ENCODE peak calls at places on chromosome 6, in four cellular contexts. R, A, J and B are unnamed samples.

GRCh38 chr6:105896821-105897095 is 189.4 kb upstream of the PRDM1 start:
- DNase-seq in R (no peak), A (no peak), J (peak; percentile 35), B (no peak)

GRCh38 chr6:42791706-42792320 is 10.0 kb downstream of the BICRAL start:
- DNase-seq in J (no peak), R (no peak), A (no peak), B (no peak)

GRCh38 chr6:142683688-142684087 is 261.3 kb downstream of the HIVEP2 start:
- DNase-seq in J (no peak), R (no peak), A (no peak), B (no peak)

GRCh38 chr6:1601616-1602355 is 7.9 kb upstream of the FOXC1 start:
- DNase-seq in A (no peak), J (no peak), R (no peak), B (no peak)

GRCh38 chr6:79984261-79984660 is 20.2 kb upstream of the TTK start:
- DNase-seq in J (no peak), R (peak; percentile 33), A (no peak), B (no peak)

GRCh38 chr6:20038805-20039204 is 173.5 kb downstream of the MBOAT1 start:
- DNase-seq in A (no peak), R (no peak), J (no peak), B (no peak)

GRCh38 chr6:38079537-38079936 is 260.0 kb downstream of the ZFAND3 start:
- DNase-seq in A (no peak), J (no peak), R (no peak), B (no peak)

GRCh38 chr6:142726616-142727015 is 218.4 kb downstream of the HIVEP2 start:
- DNase-seq in R (no peak), A (no peak), J (no peak), B (no peak)

GRCh38 chr6:83878902-83879644 is 19.6 kb downstream of the CYB5R4 start:
- DNase-seq in J (no peak), R (no peak), A (no peak), B (no peak)

GRCh38 chr6:133632206-133632605 is 256.7 kb upstream of the TCF21 start:
- DNase-seq in R (peak; percentile 74), J (no peak), A (no peak), B (no peak)

GRCh38 chr6:165573671-165574070 is 89.4 kb downstream of the PDE10A start:
- DNase-seq in R (peak; percentile 97), A (no peak), J (no peak), B (no peak)

GRCh38 chr6:72811971-72812421 is 190.1 kb downstream of the KCNQ5 start:
- DNase-seq in R (peak; percentile 34), J (no peak), A (no peak), B (no peak)

GRCh38 chr6:52420668-52421358 is 671 bp downstream of the EFHC1 start:
- DNase-seq in R (peak; percentile 42), J (no peak), A (no peak), B (peak; percentile 32)

GRCh38 chr6:7546383-7546782 is 4.9 kb downstream of the DSP start:
- DNase-seq in R (no peak), A (no peak), J (no peak), B (no peak)

GRCh38 chr6:152091851-152092341 is 284.4 kb downstream of the ESR1 start:
- DNase-seq in R (peak; percentile 78), A (no peak), J (no peak), B (no peak)

GRCh38 chr6:137709424-137710281 is 157.4 kb upstream of the TNFAIP3 start:
- DNase-seq in A (no peak), J (no peak), R (no peak), B (no peak)

GRCh38 chr6:1388927-1389790 is at the start of gene FOXF2:
- DNase-seq in J (peak; percentile 51), R (peak; percentile 25), A (no peak), B (peak; percentile 8)

GRCh38 chr6:54286141-54286540 is 22.1 kb upstream of the TINAG start:
- DNase-seq in A (no peak), R (no peak), J (no peak), B (no peak)

GRCh38 chr6:127786109-127786508 is 114.7 kb downstream of the THEMIS start:
- DNase-seq in R (peak; percentile 4), J (no peak), A (no peak), B (no peak)

GRCh38 chr6:135310291-135310690 is 129.2 kb downstream of the MYB start:
- DNase-seq in J (no peak), R (peak; percentile 26), A (no peak), B (no peak)

GRCh38 chr6:75291331-75291730 is 6.7 kb upstream of the TMEM30A start:
- DNase-seq in R (no peak), A (no peak), J (no peak), B (no peak)

GRCh38 chr6:4946521-4946920 is 57.3 kb downstream of the RPP40 start:
- DNase-seq in J (no peak), R (no peak), A (no peak), B (no peak)

GRCh38 chr6:32056254-32056653 is 18.0 kb downstream of the CYP21A2 start:
- DNase-seq in J (no peak), A (no peak), R (no peak), B (no peak)
- H3K27me3 ChIP-seq in J (peaks cover 12% of the 10 kb centered on the region), A (no peaks in the 10 kb centered on the region), R (no peaks in the 10 kb centered on the region), B (peaks cover 31% of the 10 kb centered on the region)

DNA sequence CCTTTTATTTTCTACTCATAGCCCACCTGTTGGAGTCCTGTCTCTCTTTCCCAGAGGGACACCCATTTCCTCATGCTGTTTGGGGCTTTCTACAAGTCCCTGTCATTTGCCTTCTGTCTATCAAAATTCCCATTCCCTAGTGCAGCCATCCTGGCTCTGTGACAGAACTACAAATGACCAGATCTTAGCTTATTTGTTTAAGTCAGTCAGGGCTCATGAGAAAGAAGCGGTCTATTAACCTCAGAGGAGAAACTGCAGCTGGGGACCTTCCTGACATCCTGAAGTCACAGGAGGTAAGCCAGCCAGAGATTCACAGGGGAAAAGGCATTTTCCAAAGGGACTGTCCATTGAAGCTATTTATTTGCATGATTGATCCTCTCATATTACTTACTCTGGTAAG is 1.7 kb upstream of the COL9A1 start:
- DNase-seq in J (no peak), R (no peak), A (no peak), B (no peak)
- H3K27me3 ChIP-seq in J (peaks cover 12% of the 10 kb centered on the region), R (no peaks in the 10 kb centered on the region), A (peaks cover 18% of the 10 kb centered on the region), B (no peaks in the 10 kb centered on the region)

GRCh38 chr6:35707714-35708407 is 19.1 kb upstream of the FKBP5 start:
- DNase-seq in A (no peak), R (no peak), J (no peak), B (no peak)
- H3K27me3 ChIP-seq in A (no peaks in the 10 kb centered on the region), R (no peaks in the 10 kb centered on the region), J (no peaks in the 10 kb centered on the region), B (no peaks in the 10 kb centered on the region)

GRCh38 chr6:118485601-118486550 is 62.2 kb upstream of the PLN start:
- DNase-seq in A (no peak), R (no peak), J (no peak), B (no peak)

GRCh38 chr6:118489990-118490389 is 58.1 kb upstream of the PLN start:
- DNase-seq in R (no peak), J (no peak), A (no peak), B (no peak)

DNA sequence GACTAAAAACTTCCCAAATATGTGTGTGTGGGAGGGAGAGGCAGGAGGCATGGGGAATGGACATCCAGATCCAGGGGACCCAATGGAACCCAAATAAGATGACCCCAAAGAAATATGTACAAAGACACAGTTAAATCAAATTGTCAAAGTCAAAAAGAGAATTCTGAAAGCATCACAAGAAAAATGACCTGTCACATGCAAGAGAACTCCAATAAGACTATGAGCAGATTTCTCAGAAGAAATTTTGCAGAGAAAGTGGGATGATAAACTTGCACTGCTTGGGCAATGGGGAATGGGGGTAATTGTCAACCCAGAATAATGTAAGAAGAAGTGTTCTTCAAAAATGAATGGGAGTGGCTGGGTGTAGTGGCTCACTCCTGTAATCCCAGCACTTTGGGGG is 59.5 kb upstream of the PLN start:
- DNase-seq in R (no peak), J (no peak), A (no peak), B (no peak)
- H3K27me3 ChIP-seq in R (no peaks in the 10 kb centered on the region), J (no peaks in the 10 kb centered on the region), A (no peaks in the 10 kb centered on the region), B (no peaks in the 10 kb centered on the region)

DNA sequence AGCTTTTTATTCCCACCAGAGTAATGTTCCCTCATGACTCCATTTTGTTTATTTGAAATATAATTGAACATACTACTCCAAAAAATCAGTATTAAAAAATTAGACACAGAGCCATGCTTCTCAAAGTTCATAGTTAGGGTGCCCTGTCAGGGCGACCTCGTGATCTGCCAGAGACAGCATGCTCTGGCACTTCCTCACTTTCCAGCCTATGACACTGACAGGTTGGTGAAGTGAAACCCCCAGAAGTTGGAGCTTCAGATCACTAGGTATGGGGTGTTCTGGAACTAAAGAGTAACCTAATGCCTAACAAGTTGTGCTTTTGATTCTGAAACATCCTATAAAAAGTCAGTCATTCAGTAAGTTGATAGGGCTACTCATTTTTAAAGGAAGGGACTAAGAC is 93.0 kb downstream of the TBC1D7 start:
- DNase-seq in J (no peak), R (no peak), A (no peak), B (no peak)
- H3K27me3 ChIP-seq in J (peaks cover 12% of the 10 kb centered on the region), R (no peaks in the 10 kb centered on the region), A (no peaks in the 10 kb centered on the region), B (peaks cover 11% of the 10 kb centered on the region)

GRCh38 chr6:163170294-163170883 is 244.1 kb upstream of the QKI start:
- DNase-seq in A (no peak), R (peak; percentile 19), J (peak; percentile 84), B (no peak)
- H3K27me3 ChIP-seq in A (no peaks in the 10 kb centered on the region), R (no peaks in the 10 kb centered on the region), J (peaks cover 8% of the 10 kb centered on the region), B (no peaks in the 10 kb centered on the region)

DNA sequence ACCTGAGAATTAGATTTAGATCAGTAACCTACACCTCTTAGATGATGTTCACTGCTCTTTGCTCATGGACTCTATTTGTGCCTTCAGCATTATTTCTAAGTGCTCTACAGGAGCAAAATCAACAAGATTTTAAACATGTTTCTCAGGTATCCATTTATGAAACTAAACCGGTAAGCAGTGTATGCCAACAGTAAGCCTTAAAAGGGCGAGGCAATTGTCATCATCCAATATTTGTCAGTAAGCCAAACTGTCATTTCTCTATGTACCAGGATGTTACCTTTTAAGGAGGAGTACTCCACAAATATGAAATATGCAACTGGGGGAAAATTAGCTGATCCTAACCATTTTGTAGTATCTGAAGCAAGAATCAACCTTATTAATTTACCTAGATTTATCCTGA is 69.6 kb upstream of the ZNF184 start:
- DNase-seq in A (no peak), J (no peak), R (no peak), B (no peak)
- H3K27me3 ChIP-seq in A (peaks cover 100% of the 10 kb centered on the region), J (no peaks in the 10 kb centered on the region), R (peaks cover 58% of the 10 kb centered on the region), B (no peaks in the 10 kb centered on the region)

GRCh38 chr6:149990672-149991402 is 27.1 kb downstream of the ULBP1 start:
- DNase-seq in R (no peak), J (no peak), A (no peak), B (no peak)

GRCh38 chr6:149995235-149995750 is 30.0 kb downstream of the RAET1L start:
- DNase-seq in A (no peak), R (no peak), J (no peak), B (no peak)

GRCh38 chr6:149991838-149992237 is 28.1 kb downstream of the ULBP1 start:
- DNase-seq in R (no peak), J (no peak), A (no peak), B (no peak)

GRCh38 chr6:149999636-150000035 is 25.7 kb downstream of the RAET1L start:
- DNase-seq in R (no peak), J (no peak), A (no peak), B (no peak)

GRCh38 chr6:149995971-149996370 is 29.4 kb downstream of the RAET1L start:
- DNase-seq in J (no peak), A (no peak), R (no peak), B (no peak)
- H3K27me3 ChIP-seq in J (peaks cover 47% of the 10 kb centered on the region), A (peaks cover 69% of the 10 kb centered on the region), R (peaks cover 67% of the 10 kb centered on the region), B (peaks cover 24% of the 10 kb centered on the region)